ENCODE peak calls at places on chromosomes 7 and 10, in nine cellular contexts. One of them, this sample, is unnamed.

GRCh38 chr7:158065340-158065739 is 522.3 kb downstream of the PTPRN2 start:
- DNase-seq in kidney: peak
- DNase-seq in stomach: no peak
- DNase-seq in left ventricle myocardium inferior: no peak
- DNase-seq in heart left ventricle: no peak
- DNase-seq in WERI-Rb-1: no peak
- DNase-seq in CD8-positive, alpha-beta T cell: no peak
- DNase-seq in endodermal cell: no peak
- DNase-seq in HepG2: no peak
- DNase-seq in this sample: no peak

GRCh38 chr10:131846224-131847101 is 54.3 kb upstream of the PPP2R2D start:
- DNase-seq in CD8-positive, alpha-beta T cell: no peak
- DNase-seq in heart left ventricle: no peak
- DNase-seq in left ventricle myocardium inferior: no peak
- DNase-seq in endodermal cell: peak
- DNase-seq in kidney: no peak
- DNase-seq in HepG2: no peak
- DNase-seq in WERI-Rb-1: no peak
- DNase-seq in stomach: no peak
- DNase-seq in this sample: peak

GRCh38 chr7:24784292-24784691 is 27.0 kb upstream of the GSDME start:
- DNase-seq in left ventricle myocardium inferior: no peak
- DNase-seq in HepG2: no peak
- DNase-seq in CD8-positive, alpha-beta T cell: no peak
- DNase-seq in stomach: no peak
- DNase-seq in kidney: no peak
- DNase-seq in WERI-Rb-1: no peak
- DNase-seq in endodermal cell: no peak
- DNase-seq in heart left ventricle: no peak
- DNase-seq in this sample: no peak

GRCh38 chr10:96082153-96082552 is 38.8 kb downstream of the CCNJ start:
- DNase-seq in left ventricle myocardium inferior: no peak
- DNase-seq in CD8-positive, alpha-beta T cell: no peak
- DNase-seq in stomach: no peak
- DNase-seq in WERI-Rb-1: no peak
- DNase-seq in kidney: no peak
- DNase-seq in heart left ventricle: no peak
- DNase-seq in HepG2: no peak
- DNase-seq in endodermal cell: no peak
- DNase-seq in this sample: no peak

GRCh38 chr10:79144341-79145173 is 75.8 kb downstream of the ZMIZ1 start:
- DNase-seq in HepG2: no peak
- DNase-seq in stomach: peak
- DNase-seq in CD8-positive, alpha-beta T cell: no peak
- DNase-seq in left ventricle myocardium inferior: no peak
- DNase-seq in kidney: no peak
- DNase-seq in heart left ventricle: no peak
- DNase-seq in WERI-Rb-1: no peak
- DNase-seq in endodermal cell: no peak
- DNase-seq in this sample: no peak

GRCh38 chr10:1737222-1738061 is at the start of gene ADARB2:
- DNase-seq in stomach: peak
- DNase-seq in kidney: no peak
- DNase-seq in WERI-Rb-1: peak
- DNase-seq in left ventricle myocardium inferior: no peak
- DNase-seq in heart left ventricle: peak
- DNase-seq in HepG2: no peak
- DNase-seq in endodermal cell: peak
- DNase-seq in CD8-positive, alpha-beta T cell: no peak
- DNase-seq in this sample: no peak

GRCh38 chr10:123891147-123892011 is at the start of gene CPXM2:
- DNase-seq in stomach: no peak
- DNase-seq in CD8-positive, alpha-beta T cell: no peak
- DNase-seq in HepG2: no peak
- DNase-seq in endodermal cell: peak
- DNase-seq in left ventricle myocardium inferior: no peak
- DNase-seq in heart left ventricle: peak
- DNase-seq in WERI-Rb-1: no peak
- DNase-seq in kidney: no peak
- DNase-seq in this sample: no peak

GRCh38 chr10:131829156-131829930 is 71.5 kb upstream of the PPP2R2D start:
- DNase-seq in stomach: no peak
- DNase-seq in HepG2: no peak
- DNase-seq in heart left ventricle: no peak
- DNase-seq in CD8-positive, alpha-beta T cell: no peak
- DNase-seq in endodermal cell: no peak
- DNase-seq in WERI-Rb-1: no peak
- DNase-seq in left ventricle myocardium inferior: no peak
- DNase-seq in kidney: peak
- DNase-seq in this sample: no peak

GRCh38 chr10:12844796-12845524 is 156.6 kb downstream of the CCDC3 start:
- DNase-seq in endodermal cell: no peak
- DNase-seq in heart left ventricle: no peak
- DNase-seq in stomach: no peak
- DNase-seq in WERI-Rb-1: no peak
- DNase-seq in HepG2: peak
- DNase-seq in left ventricle myocardium inferior: no peak
- DNase-seq in CD8-positive, alpha-beta T cell: no peak
- DNase-seq in kidney: no peak
- DNase-seq in this sample: peak

DNA sequence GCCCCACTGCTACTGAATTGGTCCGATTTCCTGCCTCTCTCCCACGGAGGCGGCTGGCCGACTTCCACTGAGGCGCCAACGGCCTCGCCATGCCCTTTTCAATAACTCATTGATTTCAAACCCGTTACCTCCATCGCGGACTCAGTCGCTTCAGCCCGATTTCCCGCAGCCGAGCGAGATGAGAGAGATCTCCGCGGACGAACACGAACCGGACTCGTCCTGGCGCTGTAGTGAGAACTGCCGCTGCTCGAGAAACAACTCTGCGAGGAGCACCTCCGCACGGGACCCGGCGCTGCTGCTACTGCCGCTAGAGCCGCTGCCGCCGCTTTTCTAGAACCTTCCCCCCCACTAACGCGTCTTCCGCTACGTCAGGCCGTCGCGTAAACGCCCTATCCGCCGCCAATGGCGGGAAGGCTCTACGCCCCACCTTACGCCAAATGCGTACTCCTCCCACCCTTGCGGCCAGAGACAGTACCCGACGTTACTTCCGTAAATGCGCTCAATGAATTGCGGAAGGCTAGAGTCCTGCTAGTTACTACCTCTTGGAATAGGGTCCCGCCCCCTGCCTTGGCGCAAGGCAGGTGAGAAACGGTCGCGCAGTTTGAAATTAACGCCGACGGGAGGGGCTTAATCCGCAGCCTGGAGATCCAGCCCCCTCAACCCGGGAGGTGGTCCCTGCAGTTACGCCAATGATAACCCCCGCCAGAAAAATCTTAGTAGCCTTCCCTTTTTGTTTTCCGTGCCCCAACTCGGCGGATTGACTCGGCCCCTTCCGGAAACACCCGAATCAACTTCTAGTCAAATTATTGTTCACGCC is at the start of gene HNRNPA2B1:
- DNase-seq in heart left ventricle: peak
- DNase-seq in left ventricle myocardium inferior: peak
- DNase-seq in kidney: peak
- DNase-seq in CD8-positive, alpha-beta T cell: peak
- DNase-seq in endodermal cell: peak
- DNase-seq in WERI-Rb-1: peak
- DNase-seq in HepG2: peak
- DNase-seq in stomach: peak
- DNase-seq in this sample: peak
- TF ChIP-seq CTCF in heart left ventricle: no peak
- TF ChIP-seq CTCF in left ventricle myocardium inferior: peak
- TF ChIP-seq CTCF in kidney: no peak
- TF ChIP-seq CTCF in CD8-positive, alpha-beta T cell: no peak
- TF ChIP-seq CTCF in endodermal cell: no peak
- TF ChIP-seq CTCF in WERI-Rb-1: no peak
- TF ChIP-seq CTCF in HepG2: peak
- TF ChIP-seq CTCF in stomach: no peak
- TF ChIP-seq CTCF in this sample: no peak

DNA sequence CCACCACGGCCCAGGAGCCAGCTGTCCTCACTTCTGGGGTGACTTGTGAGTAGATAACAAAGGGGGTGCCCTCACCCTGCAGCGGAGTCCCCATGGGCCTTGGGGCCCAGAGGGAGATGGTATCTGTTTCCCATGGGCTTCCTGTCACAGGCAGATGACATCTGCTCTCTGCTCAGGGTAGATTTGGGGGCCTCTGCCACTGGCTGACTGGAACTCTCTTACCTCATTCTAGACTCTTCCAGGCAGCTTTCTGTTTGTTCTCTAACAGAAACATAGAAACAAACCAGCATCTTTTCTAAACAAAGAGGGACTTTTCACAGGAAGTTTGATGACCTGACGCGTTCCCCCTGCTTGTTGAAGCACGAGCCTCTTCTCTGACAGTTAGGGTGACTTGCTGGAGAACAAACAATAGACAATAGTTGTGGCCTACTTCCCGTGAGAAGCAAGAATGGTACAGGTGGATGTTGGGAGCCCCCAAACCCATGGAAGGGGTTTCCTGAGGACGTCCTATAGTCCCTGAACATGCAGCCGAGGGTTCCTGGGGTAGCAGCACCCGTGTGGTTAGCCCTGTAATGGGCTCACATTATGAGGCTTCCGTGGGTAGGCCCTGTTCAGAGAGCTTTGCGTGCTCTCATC is 61.6 kb downstream of the GRK5 start:
- DNase-seq in WERI-Rb-1: no peak
- DNase-seq in left ventricle myocardium inferior: no peak
- DNase-seq in CD8-positive, alpha-beta T cell: peak
- DNase-seq in kidney: no peak
- DNase-seq in endodermal cell: peak
- DNase-seq in HepG2: no peak
- DNase-seq in stomach: no peak
- DNase-seq in heart left ventricle: no peak
- DNase-seq in this sample: no peak
- H3K27ac ChIP-seq in WERI-Rb-1: no peak
- H3K27ac ChIP-seq in left ventricle myocardium inferior: peak
- H3K27ac ChIP-seq in CD8-positive, alpha-beta T cell: peak
- H3K27ac ChIP-seq in kidney: peak
- H3K27ac ChIP-seq in endodermal cell: no peak
- H3K27ac ChIP-seq in HepG2: peak
- H3K27ac ChIP-seq in stomach: peak
- H3K27ac ChIP-seq in heart left ventricle: peak
- H3K27ac ChIP-seq in this sample: peak

DNA sequence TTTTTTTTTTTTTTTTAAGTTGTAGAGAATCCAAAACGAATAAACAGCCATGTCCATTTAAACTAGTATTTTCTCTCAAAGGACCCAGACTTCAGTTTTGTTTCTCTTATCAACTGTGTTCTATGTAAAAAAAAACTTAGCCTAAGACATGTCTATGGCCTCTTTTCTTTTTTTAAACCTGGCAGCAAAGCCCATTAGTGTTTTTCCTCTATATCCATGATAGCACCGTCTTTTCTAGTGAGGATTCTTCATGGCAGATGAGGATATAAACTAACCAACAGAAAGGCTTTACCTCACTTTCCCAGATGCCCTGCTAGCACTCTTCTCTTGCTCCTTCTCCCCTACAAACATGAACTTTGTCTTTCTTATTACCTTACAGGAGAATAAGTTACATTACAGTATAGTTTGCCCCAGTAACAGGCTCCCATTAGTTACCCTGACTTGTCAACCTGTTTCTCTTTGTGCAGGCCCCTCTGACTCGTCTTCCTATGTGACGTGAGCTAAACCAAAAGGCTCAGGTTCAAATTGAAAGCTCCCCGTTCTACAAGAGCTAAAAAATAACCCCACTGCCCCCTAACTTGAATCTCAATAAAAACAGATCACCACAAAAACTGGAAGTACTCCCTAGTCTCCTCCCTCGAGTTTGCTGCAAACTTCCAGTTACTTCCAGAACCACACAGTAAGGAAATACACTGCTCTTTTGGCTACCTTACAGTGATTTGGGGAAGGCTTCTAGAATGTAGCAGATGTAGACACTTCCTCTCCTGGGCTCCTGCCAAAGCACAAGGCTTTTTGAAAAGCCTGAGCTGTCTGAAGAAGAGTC is 20.1 kb downstream of the P4HA1 start:
- DNase-seq in HepG2: no peak
- DNase-seq in WERI-Rb-1: no peak
- DNase-seq in kidney: no peak
- DNase-seq in endodermal cell: no peak
- DNase-seq in CD8-positive, alpha-beta T cell: no peak
- DNase-seq in stomach: peak
- DNase-seq in left ventricle myocardium inferior: peak
- DNase-seq in heart left ventricle: peak
- DNase-seq in this sample: peak
- H3K4me3 ChIP-seq in HepG2: no peak
- H3K4me3 ChIP-seq in WERI-Rb-1: no peak
- H3K4me3 ChIP-seq in kidney: peak
- H3K4me3 ChIP-seq in endodermal cell: no peak
- H3K4me3 ChIP-seq in CD8-positive, alpha-beta T cell: no peak
- H3K4me3 ChIP-seq in stomach: no peak
- H3K4me3 ChIP-seq in left ventricle myocardium inferior: peak
- H3K4me3 ChIP-seq in heart left ventricle: peak
- H3K4me3 ChIP-seq in this sample: peak

DNA sequence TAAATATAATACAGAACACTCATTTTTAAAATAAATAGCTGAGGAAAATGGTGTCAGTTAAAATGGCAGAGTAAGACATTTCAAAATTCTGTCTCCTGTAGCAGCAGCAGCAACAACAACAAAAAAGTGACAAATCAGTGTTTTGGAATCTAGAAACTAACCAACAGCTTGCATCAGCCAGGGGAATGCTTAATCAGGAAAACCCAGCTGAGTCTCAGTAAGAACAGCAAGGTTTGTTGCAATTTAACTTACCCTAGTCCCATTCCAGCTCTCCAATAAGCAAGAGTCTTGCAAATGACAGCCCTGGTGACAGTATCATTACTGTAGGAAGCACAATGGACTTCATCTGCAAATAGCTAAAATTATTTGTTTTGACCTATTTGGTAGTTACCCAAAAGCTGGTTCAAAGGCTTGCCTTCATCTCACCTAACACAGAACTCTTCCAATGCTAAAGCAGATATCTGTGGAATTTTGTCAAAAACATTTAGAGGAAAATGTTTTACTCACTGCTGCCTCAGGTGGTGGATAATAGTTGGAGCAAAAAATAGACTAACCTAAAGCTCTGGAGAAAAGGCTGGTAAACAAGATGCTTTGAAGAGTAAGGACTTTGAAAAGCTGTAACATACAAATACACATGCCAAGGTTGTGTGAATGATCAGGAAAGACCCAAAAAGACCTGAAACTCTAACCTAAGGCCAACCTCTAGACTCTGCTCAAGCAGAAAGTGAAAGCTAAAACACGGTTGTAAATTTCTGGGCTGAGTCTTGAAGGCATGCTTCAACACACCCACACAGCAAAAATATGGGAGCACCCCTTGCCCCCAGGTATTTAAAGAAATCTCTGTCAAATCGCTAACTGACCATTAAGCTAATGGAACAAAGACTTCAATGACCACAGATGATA is 9.9 kb upstream of the ARHGAP22 start:
- DNase-seq in stomach: no peak
- DNase-seq in HepG2: no peak
- DNase-seq in heart left ventricle: no peak
- DNase-seq in CD8-positive, alpha-beta T cell: no peak
- DNase-seq in WERI-Rb-1: no peak
- DNase-seq in endodermal cell: peak
- DNase-seq in left ventricle myocardium inferior: no peak
- DNase-seq in kidney: no peak
- DNase-seq in this sample: no peak
- TF ChIP-seq CTCF in stomach: no peak
- TF ChIP-seq CTCF in HepG2: no peak
- TF ChIP-seq CTCF in heart left ventricle: peak
- TF ChIP-seq CTCF in CD8-positive, alpha-beta T cell: no peak
- TF ChIP-seq CTCF in WERI-Rb-1: no peak
- TF ChIP-seq CTCF in endodermal cell: peak
- TF ChIP-seq CTCF in left ventricle myocardium inferior: peak
- TF ChIP-seq CTCF in kidney: no peak
- TF ChIP-seq CTCF in this sample: no peak

This sample was measured in uterus.